ENCODE peak calls at places on chromosomes 11 and 22, in four cellular contexts. D, W, T and B are unnamed samples.

GRCh38 chr11:107824668-107825369 is 33.8 kb downstream of the SLC35F2 start:
- DNase-seq in D (no peak), T (peak; percentile 15), W (no peak), B (no peak)

GRCh38 chr11:1050581-1051355 is 14.2 kb upstream of the MUC6 start:
- DNase-seq in W (peak; percentile 57), D (peak; percentile 15), T (no peak), B (peak; percentile 71)

GRCh38 chr11:26806209-26806608 is 84.3 kb upstream of the SLC5A12 start:
- DNase-seq in W (no peak), D (peak; percentile 51), T (peak; percentile 71), B (no peak)

GRCh38 chr22:17199131-17199731 is 20.0 kb downstream of the ADA2 start:
- DNase-seq in D (peak; percentile 49), T (peak; percentile 26), W (peak; percentile 66), B (peak; percentile 21)

GRCh38 chr22:40289991-40290459 is 56.3 kb upstream of the ADSL start:
- DNase-seq in W (peak; percentile 52), T (no peak), D (no peak), B (no peak)

GRCh38 chr22:43110444-43110926 is at the start of gene BIK:
- DNase-seq in D (no peak), T (no peak), W (peak; percentile 52), B (peak; percentile 31)

GRCh38 chr11:19597194-19597593 is 115.4 kb upstream of the NAV2 start:
- DNase-seq in T (peak; percentile 77), D (peak; percentile 81), W (no peak), B (no peak)

GRCh38 chr22:32574957-32575893 is 100.6 kb downstream of the FBXO7 start:
- DNase-seq in W (no peak), D (no peak), T (no peak), B (no peak)

GRCh38 chr22:28373841-28374240 is 305.8 kb downstream of the TTC28 start:
- DNase-seq in T (peak; percentile 13), W (no peak), D (no peak), B (no peak)